ENCODE peak calls at places on chromosomes 11 and 22, in seven cellular contexts. One of them, this sample, is unnamed.

GRCh38 chr11:117232911-117233409 is 489 bp downstream of the RNF214 start:
- DNase-seq in left ventricle myocardium superior: peak; percentile 46
- DNase-seq in M059J: no peak
- DNase-seq in T1000: no peak
- DNase-seq in amniotic stem cell: no peak
- DNase-seq in GM23248: peak; percentile 47
- DNase-seq in upper lobe of right lung: peak; percentile 75
- DNase-seq in this sample: no peak

GRCh38 chr11:32562839-32563599 is 20.6 kb upstream of the EIF3M start:
- DNase-seq in left ventricle myocardium superior: no peak
- DNase-seq in M059J: no peak
- DNase-seq in T1000: no peak
- DNase-seq in amniotic stem cell: no peak
- DNase-seq in GM23248: no peak
- DNase-seq in upper lobe of right lung: no peak
- DNase-seq in this sample: no peak

GRCh38 chr11:64770120-64770519 is 8.2 kb downstream of the SF1 start:
- DNase-seq in left ventricle myocardium superior: no peak
- DNase-seq in M059J: no peak
- DNase-seq in T1000: no peak
- DNase-seq in amniotic stem cell: no peak
- DNase-seq in GM23248: no peak
- DNase-seq in upper lobe of right lung: no peak
- DNase-seq in this sample: no peak

GRCh38 chr11:36380296-36381004 is 84.4 kb downstream of the PRR5L start:
- DNase-seq in left ventricle myocardium superior: no peak
- DNase-seq in M059J: no peak
- DNase-seq in T1000: no peak
- DNase-seq in amniotic stem cell: no peak
- DNase-seq in GM23248: no peak
- DNase-seq in upper lobe of right lung: no peak
- DNase-seq in this sample: no peak

GRCh38 chr22:50473088-50473487 is 1.7 kb downstream of the SBF1 start:
- DNase-seq in left ventricle myocardium superior: no peak
- DNase-seq in M059J: no peak
- DNase-seq in T1000: no peak
- DNase-seq in amniotic stem cell: no peak
- DNase-seq in GM23248: peak; percentile 34
- DNase-seq in upper lobe of right lung: no peak
- DNase-seq in this sample: no peak

GRCh38 chr22:48660795-48661740 is 1166.6 kb downstream of the BRD1 start:
- DNase-seq in left ventricle myocardium superior: peak; percentile 15
- DNase-seq in M059J: no peak
- DNase-seq in T1000: no peak
- DNase-seq in amniotic stem cell: no peak
- DNase-seq in GM23248: no peak
- DNase-seq in upper lobe of right lung: no peak
- DNase-seq in this sample: no peak

GRCh38 chr11:107549253-107549953 is 16.1 kb downstream of the ALKBH8 start:
- DNase-seq in left ventricle myocardium superior: no peak
- DNase-seq in M059J: peak; percentile 59
- DNase-seq in T1000: no peak
- DNase-seq in amniotic stem cell: peak; percentile 9
- DNase-seq in GM23248: peak; percentile 61
- DNase-seq in upper lobe of right lung: no peak
- DNase-seq in this sample: no peak

GRCh38 chr11:130728185-130729160 is 187.8 kb downstream of the SNX19 start:
- DNase-seq in left ventricle myocardium superior: no peak
- DNase-seq in M059J: no peak
- DNase-seq in T1000: no peak
- DNase-seq in amniotic stem cell: no peak
- DNase-seq in GM23248: no peak
- DNase-seq in upper lobe of right lung: no peak
- DNase-seq in this sample: no peak

GRCh38 chr11:104221455-104221854 is 57.5 kb upstream of the PDGFD start:
- DNase-seq in left ventricle myocardium superior: no peak
- DNase-seq in M059J: no peak
- DNase-seq in T1000: no peak
- DNase-seq in amniotic stem cell: no peak
- DNase-seq in GM23248: no peak
- DNase-seq in upper lobe of right lung: no peak
- DNase-seq in this sample: no peak

GRCh38 chr11:2557381-2557780 is 112.6 kb downstream of the KCNQ1 start:
- DNase-seq in left ventricle myocardium superior: no peak
- DNase-seq in M059J: no peak
- DNase-seq in T1000: no peak
- DNase-seq in amniotic stem cell: no peak
- DNase-seq in GM23248: no peak
- DNase-seq in upper lobe of right lung: no peak
- DNase-seq in this sample: no peak

GRCh38 chr11:86390499-86390898 is 15.8 kb downstream of the CCDC81 start:
- DNase-seq in left ventricle myocardium superior: no peak
- DNase-seq in M059J: no peak
- DNase-seq in T1000: no peak
- DNase-seq in amniotic stem cell: no peak
- DNase-seq in GM23248: no peak
- DNase-seq in upper lobe of right lung: no peak
- DNase-seq in this sample: no peak

GRCh38 chr11:1377231-1377780 is 12.4 kb upstream of the BRSK2 start:
- DNase-seq in left ventricle myocardium superior: no peak
- DNase-seq in M059J: no peak
- DNase-seq in T1000: no peak
- DNase-seq in amniotic stem cell: no peak
- DNase-seq in GM23248: no peak
- DNase-seq in upper lobe of right lung: no peak
- DNase-seq in this sample: no peak

GRCh38 chr11:45933131-45933821 is 10.8 kb downstream of the LARGE2 start:
- DNase-seq in left ventricle myocardium superior: no peak
- DNase-seq in M059J: peak; percentile 66
- DNase-seq in T1000: no peak
- DNase-seq in amniotic stem cell: no peak
- DNase-seq in GM23248: peak; percentile 31
- DNase-seq in upper lobe of right lung: peak; percentile 32
- DNase-seq in this sample: peak; percentile 23

GRCh38 chr11:93526691-93527583 is 16.3 kb downstream of the SMCO4 start:
- DNase-seq in left ventricle myocardium superior: no peak
- DNase-seq in M059J: no peak
- DNase-seq in T1000: no peak
- DNase-seq in amniotic stem cell: no peak
- DNase-seq in GM23248: no peak
- DNase-seq in upper lobe of right lung: no peak
- DNase-seq in this sample: no peak

GRCh38 chr11:846496-847098 is 3.9 kb downstream of the TSPAN4 start:
- DNase-seq in left ventricle myocardium superior: no peak
- DNase-seq in M059J: no peak
- DNase-seq in T1000: no peak
- DNase-seq in amniotic stem cell: no peak
- DNase-seq in GM23248: peak; percentile 86
- DNase-seq in upper lobe of right lung: no peak
- DNase-seq in this sample: no peak

GRCh38 chr11:126039485-126040271 is 23.0 kb downstream of the CDON start:
- DNase-seq in left ventricle myocardium superior: no peak
- DNase-seq in M059J: peak; percentile 50
- DNase-seq in T1000: no peak
- DNase-seq in amniotic stem cell: no peak
- DNase-seq in GM23248: peak; percentile 26
- DNase-seq in upper lobe of right lung: no peak
- DNase-seq in this sample: no peak

GRCh38 chr11:117817213-117818035 is 7.1 kb downstream of the FXYD2 start:
- DNase-seq in left ventricle myocardium superior: peak; percentile 85
- DNase-seq in M059J: peak; percentile 70
- DNase-seq in T1000: peak; percentile 17
- DNase-seq in amniotic stem cell: peak; percentile 38
- DNase-seq in GM23248: peak; percentile 66
- DNase-seq in upper lobe of right lung: peak; percentile 83
- DNase-seq in this sample: peak; percentile 67

GRCh38 chr11:6594142-6594768 is 9.2 kb downstream of the RRP8 start:
- DNase-seq in left ventricle myocardium superior: no peak
- DNase-seq in M059J: no peak
- DNase-seq in T1000: no peak
- DNase-seq in amniotic stem cell: no peak
- DNase-seq in GM23248: no peak
- DNase-seq in upper lobe of right lung: no peak
- DNase-seq in this sample: no peak

GRCh38 chr22:17672417-17672991 is 33.9 kb downstream of the BCL2L13 start:
- DNase-seq in left ventricle myocardium superior: no peak
- DNase-seq in M059J: peak; percentile 66
- DNase-seq in T1000: no peak
- DNase-seq in amniotic stem cell: no peak
- DNase-seq in GM23248: no peak
- DNase-seq in upper lobe of right lung: no peak
- DNase-seq in this sample: no peak

GRCh38 chr11:78740175-78741161 is 165.8 kb upstream of the NARS2 start:
- DNase-seq in left ventricle myocardium superior: peak; percentile 65
- DNase-seq in M059J: no peak
- DNase-seq in T1000: no peak
- DNase-seq in amniotic stem cell: no peak
- DNase-seq in GM23248: no peak
- DNase-seq in upper lobe of right lung: no peak
- DNase-seq in this sample: no peak

GRCh38 chr11:9489366-9489765 is 28.6 kb downstream of the ZNF143 start:
- DNase-seq in left ventricle myocardium superior: no peak
- DNase-seq in M059J: peak; percentile 53
- DNase-seq in T1000: no peak
- DNase-seq in amniotic stem cell: peak; percentile 47
- DNase-seq in GM23248: peak; percentile 84
- DNase-seq in upper lobe of right lung: no peak
- DNase-seq in this sample: peak; percentile 11

GRCh38 chr11:69587454-69588081 is 53.4 kb upstream of the CCND1 start:
- DNase-seq in left ventricle myocardium superior: no peak
- DNase-seq in M059J: peak; percentile 90
- DNase-seq in T1000: peak; percentile 19
- DNase-seq in amniotic stem cell: no peak
- DNase-seq in GM23248: peak; percentile 93
- DNase-seq in upper lobe of right lung: no peak
- DNase-seq in this sample: peak; percentile 86

GRCh38 chr11:41498726-41499125 is 39.3 kb upstream of the LRRC4C start:
- DNase-seq in left ventricle myocardium superior: no peak
- DNase-seq in M059J: no peak
- DNase-seq in T1000: no peak
- DNase-seq in amniotic stem cell: no peak
- DNase-seq in GM23248: peak; percentile 5
- DNase-seq in upper lobe of right lung: no peak
- DNase-seq in this sample: no peak

GRCh38 chr11:84524422-84525051 is 1102.6 kb downstream of the DLG2 start:
- DNase-seq in left ventricle myocardium superior: no peak
- DNase-seq in M059J: peak; percentile 6
- DNase-seq in T1000: no peak
- DNase-seq in amniotic stem cell: no peak
- DNase-seq in GM23248: peak; percentile 67
- DNase-seq in upper lobe of right lung: no peak
- DNase-seq in this sample: peak; percentile 14

GRCh38 chr11:111148953-111149352 is 96.6 kb upstream of the POU2AF2 start:
- DNase-seq in left ventricle myocardium superior: no peak
- DNase-seq in M059J: peak; percentile 9
- DNase-seq in T1000: no peak
- DNase-seq in amniotic stem cell: no peak
- DNase-seq in GM23248: peak; percentile 33
- DNase-seq in upper lobe of right lung: no peak
- DNase-seq in this sample: no peak

GRCh38 chr11:68933605-68934320 is 30.1 kb downstream of the IGHMBP2 start:
- DNase-seq in left ventricle myocardium superior: no peak
- DNase-seq in M059J: no peak
- DNase-seq in T1000: no peak
- DNase-seq in amniotic stem cell: no peak
- DNase-seq in GM23248: no peak
- DNase-seq in upper lobe of right lung: no peak
- DNase-seq in this sample: no peak

GRCh38 chr11:115505165-115505564 is 950 bp upstream of the CADM1 start:
- DNase-seq in left ventricle myocardium superior: no peak
- DNase-seq in M059J: peak; percentile 11
- DNase-seq in T1000: no peak
- DNase-seq in amniotic stem cell: no peak
- DNase-seq in GM23248: no peak
- DNase-seq in upper lobe of right lung: no peak
- DNase-seq in this sample: no peak

GRCh38 chr11:95254139-95254704 is 23.2 kb upstream of the SESN3 start:
- DNase-seq in left ventricle myocardium superior: peak; percentile 64
- DNase-seq in M059J: peak; percentile 57
- DNase-seq in T1000: no peak
- DNase-seq in amniotic stem cell: peak; percentile 70
- DNase-seq in GM23248: peak; percentile 92
- DNase-seq in upper lobe of right lung: peak; percentile 78
- DNase-seq in this sample: peak; percentile 69

GRCh38 chr11:44421090-44421675 is 111.2 kb upstream of the ALX4 start:
- DNase-seq in left ventricle myocardium superior: no peak
- DNase-seq in M059J: peak; percentile 57
- DNase-seq in T1000: no peak
- DNase-seq in amniotic stem cell: no peak
- DNase-seq in GM23248: no peak
- DNase-seq in upper lobe of right lung: no peak
- DNase-seq in this sample: peak; percentile 41

GRCh38 chr11:113532697-113533424 is 57.7 kb upstream of the DRD2 start:
- DNase-seq in left ventricle myocardium superior: peak; percentile 81
- DNase-seq in M059J: peak; percentile 75
- DNase-seq in T1000: no peak
- DNase-seq in amniotic stem cell: peak; percentile 29
- DNase-seq in GM23248: peak; percentile 83
- DNase-seq in upper lobe of right lung: peak; percentile 81
- DNase-seq in this sample: peak; percentile 53